ENCODE peak calls at places on chromosomes 11 and 22, in five cellular contexts. K is RWPE1, J is psoas muscle, E is T follicular helper cell, N is ELF-1. B is an unnamed sample.

GRCh38 chr11:17529814-17530162 is 14.4 kb downstream of the USH1C start:
- DNase-seq in K (no peak), J (no peak), E (no peak), N (no peak), B (no peak)

GRCh38 chr22:18966748-18967147 is 30.7 kb upstream of the PRODH start:
- DNase-seq in K (no peak), J (no peak), E (no peak), N (no peak), B (no peak)

GRCh38 chr11:32427935-32428664 is 7.2 kb downstream of the WT1 start:
- DNase-seq in K (no peak), J (no peak), E (no peak), N (peak; percentile 47), B (no peak)

GRCh38 chr22:31893460-31893859 is 50.9 kb upstream of the YWHAH start:
- DNase-seq in K (no peak), J (no peak), E (no peak), N (no peak), B (no peak)

GRCh38 chr22:44869196-44869595 is 116.8 kb downstream of the ARHGAP8 start:
- DNase-seq in K (no peak), J (no peak), E (no peak), N (no peak), B (no peak)

GRCh38 chr11:123286761-123287160 is 91.7 kb upstream of the CLMP start:
- DNase-seq in K (no peak), J (no peak), E (no peak), N (no peak), B (no peak)

GRCh38 chr22:47976219-47976618 is 1213.8 kb downstream of the TBC1D22A start:
- DNase-seq in K (no peak), J (no peak), E (no peak), N (no peak), B (no peak)

GRCh38 chr11:5366856-5367255 is 15.5 kb downstream of the OR51B6 start:
- DNase-seq in K (no peak), J (no peak), E (no peak), N (no peak), B (no peak)

GRCh38 chr11:91147885-91148284 is 925.0 kb upstream of the CHORDC1 start:
- DNase-seq in K (no peak), J (no peak), E (no peak), N (no peak), B (no peak)

GRCh38 chr22:20514658-20515406 is 7.4 kb downstream of the MED15 start:
- DNase-seq in K (peak; percentile 69), J (peak; percentile 82), E (no peak), N (no peak), B (no peak)

GRCh38 chr11:16769386-16769785 is 30.9 kb downstream of the C11orf58 start:
- DNase-seq in K (no peak), J (no peak), E (no peak), N (no peak), B (no peak)

GRCh38 chr11:114128399-114128798 is 68.9 kb downstream of the ZBTB16 start:
- DNase-seq in K (no peak), J (no peak), E (no peak), N (no peak), B (no peak)

GRCh38 chr22:50445071-50445879 is 29.6 kb downstream of the SBF1 start:
- DNase-seq in K (no peak), J (peak; percentile 23), E (peak; percentile 27), N (no peak), B (no peak)

GRCh38 chr11:62678770-62679696 is at the start of gene UBXN1:
- DNase-seq in K (peak; percentile 79), J (peak; percentile 94), E (peak; percentile 77), N (peak; percentile 89), B (peak; percentile 94)

GRCh38 chr11:46888636-46889035 is 29.7 kb downstream of the LRP4 start:
- DNase-seq in K (no peak), J (no peak), E (no peak), N (no peak), B (no peak)

GRCh38 chr22:46618667-46619066 is 1.5 kb upstream of the GRAMD4 start:
- DNase-seq in K (no peak), J (no peak), E (no peak), N (no peak), B (peak; percentile 74)

GRCh38 chr11:6992457-6993431 is 27.4 kb downstream of the ZNF214 start:
- DNase-seq in K (peak; percentile 5), J (no peak), E (no peak), N (no peak), B (no peak)

GRCh38 chr11:60747359-60747873 is 9.3 kb upstream of the MS4A15 start:
- DNase-seq in K (no peak), J (no peak), E (no peak), N (no peak), B (no peak)

GRCh38 chr11:27553186-27553585 is 46.6 kb upstream of the LIN7C start:
- DNase-seq in K (peak; percentile 31), J (no peak), E (no peak), N (no peak), B (no peak)

GRCh38 chr11:31997955-31998354 is 92.9 kb upstream of the RCN1 start:
- DNase-seq in K (no peak), J (no peak), E (no peak), N (no peak), B (no peak)

GRCh38 chr11:126628790-126629621 is 273.5 kb downstream of the ST3GAL4 start:
- DNase-seq in K (no peak), J (no peak), E (no peak), N (no peak), B (no peak)

GRCh38 chr11:3153291-3153861 is 11.7 kb downstream of the OSBPL5 start:
- DNase-seq in K (no peak), J (peak; percentile 73), E (no peak), N (peak; percentile 69), B (peak; percentile 67)

GRCh38 chr11:108758458-108758857 is 93.6 kb downstream of the DDX10 start:
- DNase-seq in K (no peak), J (no peak), E (no peak), N (no peak), B (no peak)

GRCh38 chr11:103546236-103546635 is 437.0 kb downstream of the DYNC2H1 start:
- DNase-seq in K (peak; percentile 16), J (no peak), E (no peak), N (no peak), B (no peak)

GRCh38 chr22:37601540-37602442 is 6.8 kb upstream of the GGA1 start:
- DNase-seq in K (peak; percentile 30), J (no peak), E (no peak), N (peak; percentile 89), B (no peak)

GRCh38 chr11:9265211-9266131 is at the start of gene DENND5A:
- DNase-seq in K (peak; percentile 96), J (peak; percentile 86), E (peak; percentile 16), N (peak; percentile 95), B (peak; percentile 91)

GRCh38 chr11:110430267-110431211 is 791 bp downstream of the FDX1 start:
- DNase-seq in K (no peak), J (no peak), E (no peak), N (peak; percentile 52), B (peak; percentile 19)

GRCh38 chr11:57792060-57792541 is 30.5 kb downstream of the CTNND1 start:
- DNase-seq in K (no peak), J (peak; percentile 64), E (peak; percentile 81), N (no peak), B (peak; percentile 49)

GRCh38 chr11:27910186-27910941 is 197.6 kb downstream of the KIF18A start:
- DNase-seq in K (no peak), J (no peak), E (no peak), N (peak; percentile 10), B (no peak)

GRCh38 chr11:22624742-22625447 is 728 bp downstream of the FANCF start:
- DNase-seq in K (peak; percentile 0), J (peak; percentile 57), E (peak; percentile 45), N (peak; percentile 90), B (peak; percentile 57)

GRCh38 chr11:78187366-78188011 is 937 bp downstream of the KCTD21 start:
- DNase-seq in K (peak; percentile 54), J (no peak), E (no peak), N (no peak), B (no peak)

GRCh38 chr11:14308114-14308896 is 50.7 kb downstream of the RRAS2 start:
- DNase-seq in K (peak; percentile 54), J (no peak), E (no peak), N (no peak), B (no peak)